ENCODE peak calls at places on chromosome 7, in six cellular contexts. F, D, X, W, G and T are unnamed samples. For H3K9me3, the result is how much of the 10 kb centered on the place peaks cover.

GRCh38 chr7:128137096-128137655 is 103.9 kb upstream of the LEP start:
- DNase-seq in F (peak), D (no peak), X (no peak), W (no peak), G (no peak), T (no peak)

GRCh38 chr7:111678281-111678680 is 116.0 kb upstream of the IMMP2L start:
- DNase-seq in F (peak), D (no peak), X (no peak), W (no peak), G (no peak), T (no peak)

GRCh38 chr7:2813350-2814185 is 30.5 kb downstream of the GNA12 start:
- DNase-seq in F (no peak), D (no peak), X (no peak), W (no peak), G (no peak), T (no peak)

GRCh38 chr7:54349259-54349658 is 192.9 kb upstream of the VSTM2A start:
- DNase-seq in F (peak), D (no peak), X (no peak), W (no peak), G (no peak), T (no peak)

GRCh38 chr7:3187378-3188040 is 113.5 kb upstream of the SDK1 start:
- DNase-seq in F (no peak), D (peak), X (no peak), W (no peak), G (no peak), T (no peak)

GRCh38 chr7:12031186-12031585 is 179.9 kb upstream of the TMEM106B start:
- DNase-seq in F (no peak), D (no peak), X (no peak), W (no peak), G (no peak), T (no peak)

GRCh38 chr7:26500749-26501352 is 209.2 kb downstream of the SNX10 start:
- DNase-seq in F (peak), D (no peak), X (no peak), W (no peak), G (no peak), T (no peak)

GRCh38 chr7:130960208-130960988 is 226.4 kb upstream of the KLF14 start:
- DNase-seq in F (peak), D (no peak), X (no peak), W (no peak), G (no peak), T (peak)

GRCh38 chr7:30201161-30201666 is 66.4 kb downstream of the MTURN start:
- DNase-seq in F (no peak), D (no peak), X (no peak), W (no peak), G (no peak), T (no peak)

GRCh38 chr7:80218723-80219122 is 84.1 kb downstream of the GNAI1 start:
- DNase-seq in F (peak), D (no peak), X (no peak), W (no peak), G (no peak), T (peak)

GRCh38 chr7:78198756-78199155 is 400.2 kb downstream of the PHTF2 start:
- DNase-seq in F (no peak), D (no peak), X (no peak), W (no peak), G (no peak), T (no peak)

GRCh38 chr7:116420003-116420402 is 79.5 kb upstream of the CAV2 start:
- DNase-seq in F (no peak), D (no peak), X (no peak), W (no peak), G (no peak), T (no peak)

GRCh38 chr7:84532196-84532595 is 337.6 kb upstream of the SEMA3A start:
- DNase-seq in F (no peak), D (no peak), X (no peak), W (no peak), G (no peak), T (no peak)

GRCh38 chr7:87926581-87927461 is 7.2 kb upstream of the ADAM22 start:
- DNase-seq in F (no peak), D (peak), X (no peak), W (no peak), G (no peak), T (no peak)

GRCh38 chr7:145644426-145645154 is 472.0 kb upstream of the CNTNAP2 start:
- DNase-seq in F (peak), D (no peak), X (no peak), W (no peak), G (no peak), T (no peak)

GRCh38 chr7:157668884-157669767 is 332.3 kb downstream of the DNAJB6 start:
- DNase-seq in F (no peak), D (peak), X (peak), W (no peak), G (no peak), T (no peak)
- H3K27ac ChIP-seq in F (no peak), D (no peak), X (no peak), W (no peak), G (no peak), T (no peak)

GRCh38 chr7:155766386-155766785 is 45.9 kb downstream of the SHH start:
- DNase-seq in F (no peak), D (no peak), X (no peak), W (no peak), G (no peak), T (no peak)

GRCh38 chr7:155769701-155770100 is 42.6 kb downstream of the SHH start:
- DNase-seq in F (no peak), D (no peak), X (no peak), W (no peak), G (peak), T (no peak)

GRCh38 chr7:155765458-155765857 is 46.8 kb downstream of the SHH start:
- DNase-seq in F (no peak), D (no peak), X (no peak), W (no peak), G (no peak), T (no peak)

GRCh38 chr7:155770186-155770585 is 42.1 kb downstream of the SHH start:
- DNase-seq in F (no peak), D (no peak), X (no peak), W (no peak), G (no peak), T (no peak)

GRCh38 chr7:155767562-155768437 is 44.5 kb downstream of the SHH start:
- DNase-seq in F (peak), D (no peak), X (no peak), W (no peak), G (no peak), T (no peak)
- TF ChIP-seq CTCF in F (no peak), D (no peak), X (no peak), W (no peak), G (no peak), T (no peak)

DNA sequence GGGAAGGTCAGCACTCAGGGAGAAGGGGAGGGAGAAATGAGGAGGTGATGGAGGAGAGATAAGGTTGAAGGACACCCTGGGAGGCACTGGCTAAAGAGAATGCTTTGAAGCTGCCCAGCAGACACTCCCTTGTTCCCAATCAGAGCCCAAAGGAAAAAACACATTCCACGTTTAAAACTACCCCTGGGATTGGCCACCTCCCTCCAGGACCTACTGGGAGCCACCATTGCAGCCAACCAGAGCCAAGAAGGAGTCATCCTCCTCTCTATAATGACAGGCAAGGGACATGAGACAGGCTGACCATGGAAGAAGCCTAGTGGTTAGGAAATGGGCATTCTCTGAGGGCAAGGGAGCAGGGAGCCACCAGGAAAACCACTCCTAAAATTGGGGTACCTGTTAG is 43.8 kb downstream of the MYO1G start:
- DNase-seq in F (no peak), D (no peak), X (no peak), W (no peak), G (no peak), T (no peak)
- H3K9me3 ChIP-seq in F (under half), D (under half), X (under half), W (under half), G (under half), T (under half)

GRCh38 chr7:46152671-46153070 is 231.6 kb upstream of the IGFBP3 start:
- DNase-seq in F (no peak), D (no peak), X (no peak), W (no peak), G (no peak), T (no peak)

GRCh38 chr7:46153583-46153950 is 232.5 kb upstream of the IGFBP3 start:
- DNase-seq in F (no peak), D (no peak), X (no peak), W (no peak), G (no peak), T (no peak)

GRCh38 chr7:46150721-46151120 is 229.6 kb upstream of the IGFBP3 start:
- DNase-seq in F (no peak), D (no peak), X (no peak), W (no peak), G (no peak), T (no peak)

GRCh38 chr7:46147871-46148270 is 226.8 kb upstream of the IGFBP3 start:
- DNase-seq in F (no peak), D (no peak), X (no peak), W (no peak), G (no peak), T (no peak)

GRCh38 chr7:46150202-46150601 is 229.1 kb upstream of the IGFBP3 start:
- DNase-seq in F (no peak), D (no peak), X (no peak), W (no peak), G (no peak), T (no peak)
- H3K27ac ChIP-seq in F (no peak), D (no peak), X (no peak), W (no peak), G (no peak), T (no peak)

DNA sequence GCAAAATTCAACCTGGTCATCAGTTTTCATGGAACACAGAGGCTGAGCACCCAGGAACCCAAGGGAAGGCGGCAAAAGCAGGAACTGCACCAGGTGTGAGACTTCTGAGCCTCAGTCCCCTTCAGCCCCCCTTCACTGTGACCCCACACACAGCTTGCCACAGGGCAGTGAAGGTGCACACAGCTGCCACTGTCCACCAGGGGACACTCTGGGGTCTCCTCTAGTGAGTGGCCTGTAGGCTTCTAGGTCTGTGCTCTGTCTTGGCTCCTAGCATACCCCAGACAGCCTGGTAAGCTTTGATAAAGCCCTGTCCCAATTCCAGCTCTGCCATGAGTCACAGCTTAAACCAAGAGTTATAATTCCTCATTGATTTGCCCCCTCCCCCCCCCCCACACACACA is 12.1 kb downstream of the KCNH2 start:
- DNase-seq in F (no peak), D (no peak), X (no peak), W (no peak), G (no peak), T (no peak)
- TF ChIP-seq CTCF in F (peak), D (no peak), X (no peak), W (no peak), G (no peak), T (peak)

GRCh38 chr7:68265258-68265657 is 1268.6 kb downstream of the TYW1 start:
- DNase-seq in F (no peak), D (no peak), X (no peak), W (no peak), G (no peak), T (no peak)
- H3K9me3 ChIP-seq in F (under half), D (under half), X (under half), W (under half), G (under half), T (under half)

GRCh38 chr7:155713382-155713781 is 68.9 kb downstream of the RBM33 start:
- DNase-seq in F (no peak), D (peak), X (peak), W (no peak), G (no peak), T (no peak)

GRCh38 chr7:155711081-155711480 is 66.6 kb downstream of the RBM33 start:
- DNase-seq in F (no peak), D (no peak), X (no peak), W (no peak), G (no peak), T (no peak)

GRCh38 chr7:155717010-155717744 is 72.7 kb downstream of the RBM33 start:
- DNase-seq in F (no peak), D (no peak), X (no peak), W (no peak), G (no peak), T (no peak)

GRCh38 chr7:155714702-155715101 is 70.2 kb downstream of the RBM33 start:
- DNase-seq in F (no peak), D (no peak), X (no peak), W (no peak), G (no peak), T (no peak)

DNA sequence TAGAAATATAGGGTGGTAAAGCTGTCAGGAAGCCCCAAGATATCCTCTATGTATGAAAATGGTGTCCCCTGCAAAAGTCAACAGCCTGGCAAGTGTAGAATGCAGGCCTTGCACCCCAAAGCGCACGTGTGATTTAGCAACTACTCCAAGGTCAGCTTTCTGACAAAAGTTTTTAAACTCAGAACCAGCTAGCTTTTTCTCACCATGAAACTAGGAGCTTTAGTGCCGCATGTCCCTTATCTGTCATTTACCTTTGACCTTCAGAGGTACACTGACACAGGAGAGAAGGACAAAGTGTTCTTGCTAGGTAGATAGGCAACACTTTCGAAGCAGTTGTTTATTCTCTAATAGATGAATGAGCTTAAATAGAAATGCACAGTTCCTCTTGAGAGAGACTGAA is 70.9 kb downstream of the RBM33 start:
- DNase-seq in F (no peak), D (no peak), X (no peak), W (no peak), G (no peak), T (no peak)
- H3K27ac ChIP-seq in F (no peak), D (no peak), X (no peak), W (no peak), G (no peak), T (no peak)

GRCh38 chr7:27921081-27921836 is 181.3 kb downstream of the TAX1BP1 start:
- DNase-seq in F (peak), D (no peak), X (no peak), W (no peak), G (peak), T (peak)

GRCh38 chr7:27922907-27923306 is 182.9 kb downstream of the TAX1BP1 start:
- DNase-seq in F (no peak), D (no peak), X (no peak), W (no peak), G (no peak), T (no peak)

GRCh38 chr7:27920281-27920946 is 180.5 kb downstream of the TAX1BP1 start:
- DNase-seq in F (peak), D (no peak), X (no peak), W (no peak), G (no peak), T (no peak)

GRCh38 chr7:27925573-27926201 is 185.7 kb downstream of the TAX1BP1 start:
- DNase-seq in F (no peak), D (no peak), X (no peak), W (no peak), G (no peak), T (no peak)

GRCh38 chr7:27923308-27923980 is 183.5 kb downstream of the TAX1BP1 start:
- DNase-seq in F (no peak), D (no peak), X (peak), W (no peak), G (no peak), T (no peak)
- TF ChIP-seq CTCF in F (no peak), D (no peak), X (no peak), W (no peak), G (no peak), T (no peak)

DNA sequence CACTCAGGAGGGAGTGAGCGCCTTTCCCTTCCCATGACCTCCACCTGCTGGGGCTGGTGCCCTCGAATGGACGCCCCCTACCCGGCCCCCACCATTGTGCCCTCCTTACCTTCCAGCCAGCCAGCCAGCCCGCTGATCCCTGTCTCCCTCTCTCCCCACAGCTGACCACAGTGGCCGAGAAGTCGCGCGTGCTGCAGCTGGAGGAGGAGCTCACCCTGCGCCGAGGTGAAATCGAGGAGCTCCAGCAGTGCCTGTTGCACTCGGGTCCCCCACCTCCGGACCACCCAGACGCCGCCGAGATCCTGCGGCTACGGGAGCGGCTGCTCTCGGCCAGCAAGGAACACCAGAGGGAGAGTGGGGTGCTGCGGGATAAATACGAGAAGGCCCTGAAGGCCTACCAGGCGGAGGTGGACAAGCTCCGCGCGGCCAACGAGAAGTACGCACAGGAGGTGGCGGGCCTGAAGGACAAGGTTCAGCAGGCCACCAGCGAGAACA is 77.9 kb upstream of the GTF2IRD1 start:
- DNase-seq in F (no peak), D (no peak), X (no peak), W (no peak), G (no peak), T (no peak)
- H3K9me3 ChIP-seq in F (under half), D (under half), X (under half), W (under half), G (under half), T (under half)